ENCODE peak calls at places on chromosome 11, in ten cellular contexts. H, F, X, C, J, S, B, E, A and P are unnamed samples.

GRCh38 chr11:134331565-134332188 is at the start of gene GLB1L2:
- DNase-seq in H (peak), F (no peak), X (peak), C (peak), J (peak), S (no peak), B (peak), E (peak), A (peak), P (peak)

GRCh38 chr11:59883597-59883996 is 5.0 kb downstream of the OOSP3 start:
- DNase-seq in H (no peak), F (no peak), X (no peak), C (no peak), J (no peak), S (no peak), B (no peak), E (no peak), A (no peak), P (no peak)

GRCh38 chr11:1256257-1257045 is 33.6 kb downstream of the MUC5B start:
- DNase-seq in H (no peak), F (no peak), X (no peak), C (no peak), J (no peak), S (no peak), B (no peak), E (no peak), A (no peak), P (no peak)

GRCh38 chr11:46520971-46521745 is 72.7 kb downstream of the AMBRA1 start:
- DNase-seq in H (no peak), F (peak), X (no peak), C (no peak), J (no peak), S (no peak), B (no peak), E (no peak), A (no peak), P (peak)

GRCh38 chr11:34466802-34467488 is 28.2 kb downstream of the CAT start:
- DNase-seq in H (no peak), F (no peak), X (no peak), C (no peak), J (no peak), S (no peak), B (no peak), E (no peak), A (no peak), P (no peak)

GRCh38 chr11:101436511-101437142 is 147.2 kb downstream of the TRPC6 start:
- DNase-seq in H (peak), F (peak), X (no peak), C (no peak), J (peak), S (peak), B (peak), E (no peak), A (peak), P (peak)

GRCh38 chr11:16862733-16863132 is 124.3 kb downstream of the C11orf58 start:
- DNase-seq in H (no peak), F (no peak), X (no peak), C (no peak), J (no peak), S (no peak), B (no peak), E (no peak), A (no peak), P (no peak)

GRCh38 chr11:824942-825341 is 2.8 kb upstream of the CRACR2B start:
- DNase-seq in H (no peak), F (no peak), X (no peak), C (peak), J (no peak), S (no peak), B (no peak), E (no peak), A (no peak), P (no peak)

GRCh38 chr11:356610-357009 is 12.7 kb upstream of the B4GALNT4 start:
- DNase-seq in H (no peak), F (no peak), X (no peak), C (no peak), J (no peak), S (no peak), B (no peak), E (no peak), A (no peak), P (no peak)

GRCh38 chr11:8871283-8871775 is 39.7 kb upstream of the AKIP1 start:
- DNase-seq in H (peak), F (peak), X (peak), C (peak), J (peak), S (no peak), B (peak), E (peak), A (peak), P (peak)

GRCh38 chr11:76523786-76524436 is 79.1 kb downstream of the EMSY start:
- DNase-seq in H (peak), F (no peak), X (no peak), C (no peak), J (no peak), S (no peak), B (no peak), E (no peak), A (no peak), P (no peak)

GRCh38 chr11:108635106-108635505 is 29.8 kb upstream of the DDX10 start:
- DNase-seq in H (no peak), F (peak), X (no peak), C (no peak), J (no peak), S (no peak), B (no peak), E (no peak), A (no peak), P (no peak)

DNA sequence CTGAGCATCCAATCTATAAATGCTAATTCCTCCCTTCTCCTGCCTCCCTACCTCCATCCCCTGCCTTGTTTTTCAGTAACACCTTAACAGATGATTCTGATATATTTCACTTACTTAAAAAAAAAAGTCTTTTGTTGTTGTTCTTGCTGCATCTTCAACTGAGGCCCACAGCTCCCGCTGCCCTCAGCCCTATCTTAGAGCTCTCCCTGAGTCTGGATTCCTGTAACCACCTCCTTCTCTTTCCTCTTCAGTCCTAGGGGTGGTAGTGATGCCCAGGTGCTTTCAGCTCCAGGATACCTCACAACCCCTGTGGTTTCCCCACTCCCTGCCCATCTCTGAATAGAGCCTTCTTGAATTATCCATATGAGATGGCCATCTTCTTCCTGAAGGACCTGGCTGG is 3.7 kb upstream of the KCNE3 start:
- DNase-seq in H (no peak), F (no peak), X (no peak), C (no peak), J (no peak), S (no peak), B (no peak), E (no peak), A (no peak), P (no peak)
- H3K27ac ChIP-seq in H (no peak), F (no peak), X (no peak), C (no peak), J (no peak), S (no peak), B (no peak), E (no peak), A (no peak), P (peak)

GRCh38 chr11:31813242-31813960 is 2.3 kb upstream of the PAX6 start:
- DNase-seq in H (no peak), F (no peak), X (no peak), C (no peak), J (no peak), S (no peak), B (no peak), E (no peak), A (peak), P (peak)
- H3K4me3 ChIP-seq in H (peak), F (peak), X (peak), C (peak), J (peak), S (peak), B (peak), E (peak), A (peak), P (peak)

GRCh38 chr11:119155733-119156492 is 7.1 kb downstream of the ABCG4 start:
- DNase-seq in H (peak), F (no peak), X (no peak), C (no peak), J (no peak), S (peak), B (no peak), E (no peak), A (peak), P (no peak)
- TF ChIP-seq CTCF in H (peak), F (peak), X (no peak), C (no peak), J (no peak), S (peak), B (peak), E (no peak), A (peak), P (peak)

DNA sequence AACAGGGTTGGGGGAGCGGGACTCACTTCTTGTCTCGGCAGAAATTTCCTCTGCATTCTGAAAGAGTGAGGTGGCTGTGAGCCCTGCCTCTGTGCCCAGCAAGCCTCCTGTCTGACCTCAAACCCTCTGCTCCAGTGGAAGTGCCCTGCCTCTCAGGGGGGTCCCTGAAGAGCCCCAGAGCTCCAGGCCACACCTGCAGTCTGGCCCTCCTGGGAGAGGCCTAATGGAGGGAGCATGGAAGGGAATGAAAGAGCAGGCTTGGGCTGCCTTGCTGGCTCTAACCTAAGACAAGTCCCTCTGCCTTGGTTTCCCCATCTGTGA is 14.9 kb downstream of the ARHGEF17 start:
- DNase-seq in H (no peak), F (no peak), X (no peak), C (no peak), J (no peak), S (no peak), B (no peak), E (no peak), A (no peak), P (no peak)
- H3K27ac ChIP-seq in H (no peak), F (peak), X (peak), C (peak), J (peak), S (no peak), B (peak), E (peak), A (no peak), P (peak)

GRCh38 chr11:66072518-66072917 is 2.4 kb downstream of the PACS1 start:
- DNase-seq in H (no peak), F (no peak), X (no peak), C (no peak), J (no peak), S (no peak), B (no peak), E (peak), A (no peak), P (no peak)
- H3K4me3 ChIP-seq in H (no peak), F (no peak), X (no peak), C (no peak), J (no peak), S (no peak), B (no peak), E (no peak), A (no peak), P (peak)

GRCh38 chr11:12088047-12088481 is 22.3 kb upstream of the MICAL2 start:
- DNase-seq in H (no peak), F (peak), X (peak), C (no peak), J (peak), S (no peak), B (peak), E (peak), A (no peak), P (peak)
- TF ChIP-seq CTCF in H (peak), F (peak), X (peak), C (no peak), J (peak), S (no peak), B (peak), E (no peak), A (no peak), P (no peak)

DNA sequence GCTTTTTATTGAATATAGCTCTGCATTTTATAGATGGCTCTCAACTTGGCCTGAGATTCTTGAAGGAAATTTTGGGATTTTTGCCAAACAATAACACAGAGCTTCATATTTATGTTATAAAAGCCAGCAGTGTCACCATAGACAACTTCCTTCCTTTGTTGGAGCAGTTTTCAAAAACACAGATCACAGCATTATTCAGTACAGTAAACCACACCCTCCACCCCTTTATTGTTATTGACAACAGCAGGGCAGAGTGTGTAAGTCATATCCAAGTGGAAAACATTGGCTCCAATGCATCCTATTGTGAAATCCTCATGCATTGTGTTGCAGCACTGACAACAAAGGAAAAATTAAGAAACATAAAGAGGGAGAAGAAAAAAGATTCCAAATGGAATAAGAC is 62.6 kb upstream of the PRSS23 start:
- DNase-seq in H (no peak), F (peak), X (no peak), C (no peak), J (no peak), S (no peak), B (no peak), E (no peak), A (no peak), P (no peak)
- H3K27ac ChIP-seq in H (no peak), F (no peak), X (no peak), C (no peak), J (no peak), S (no peak), B (no peak), E (peak), A (no peak), P (no peak)

DNA sequence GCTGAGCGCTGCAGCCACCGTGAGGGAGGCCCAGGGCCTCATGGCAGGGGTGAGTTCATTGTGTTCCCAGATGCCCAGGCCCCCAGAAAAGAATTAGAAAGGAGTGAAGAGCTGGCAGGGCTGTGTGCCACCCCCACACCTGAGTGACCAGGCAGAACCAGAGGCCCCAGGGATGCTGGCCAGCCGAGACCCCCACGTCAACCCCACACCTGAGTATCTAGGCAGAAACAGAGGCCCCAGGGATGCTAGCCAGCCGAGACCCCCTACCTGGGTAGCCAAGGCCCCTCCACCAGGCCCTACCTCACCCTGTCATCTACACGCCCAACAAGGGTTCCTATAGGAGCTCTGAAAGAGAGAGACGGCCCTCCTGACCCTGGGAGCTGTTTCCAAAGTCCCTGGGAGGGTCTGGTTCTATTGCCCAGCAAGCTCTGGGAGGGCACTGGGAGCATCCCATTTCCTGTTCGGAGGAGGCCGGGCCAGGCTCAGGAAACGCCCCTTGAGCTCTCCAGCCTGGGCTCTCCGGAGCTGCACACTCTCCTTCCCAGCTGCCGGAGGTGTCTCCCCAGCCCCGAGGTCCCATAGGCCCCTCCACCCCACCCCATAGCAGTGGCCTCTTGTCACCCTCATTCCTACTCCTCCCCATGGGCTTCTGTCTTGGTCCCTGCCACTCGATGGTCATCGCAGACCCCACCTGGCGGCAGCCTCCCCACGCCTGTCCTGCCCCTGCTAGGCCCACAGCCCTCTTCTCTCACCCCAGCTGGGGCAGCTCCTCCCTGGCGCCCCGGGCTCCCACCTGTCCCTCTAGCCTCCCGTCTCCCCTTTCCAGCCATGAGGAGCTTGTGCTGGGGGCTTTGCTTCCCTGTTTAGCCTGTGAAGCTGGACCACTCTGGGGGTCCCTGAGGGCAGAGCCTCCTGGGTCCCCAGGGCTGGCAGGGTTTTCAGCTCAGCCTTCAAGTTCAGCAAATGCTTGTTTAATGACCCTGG is 2.6 kb downstream of the TSPAN32 start:
- DNase-seq in H (no peak), F (no peak), X (peak), C (no peak), J (no peak), S (no peak), B (no peak), E (no peak), A (no peak), P (no peak)
- H3K4me3 ChIP-seq in H (no peak), F (no peak), X (peak), C (no peak), J (no peak), S (no peak), B (peak), E (no peak), A (no peak), P (no peak)

GRCh38 chr11:120112174-120112796 is 25.6 kb downstream of the TRIM29 start:
- DNase-seq in H (no peak), F (no peak), X (no peak), C (no peak), J (no peak), S (no peak), B (no peak), E (no peak), A (no peak), P (no peak)
- TF ChIP-seq CTCF in H (no peak), F (no peak), X (no peak), C (no peak), J (no peak), S (peak), B (no peak), E (no peak), A (peak), P (no peak)

GRCh38 chr11:125221499-125221898 is 56.9 kb downstream of the PKNOX2 start:
- DNase-seq in H (no peak), F (no peak), X (no peak), C (no peak), J (no peak), S (no peak), B (no peak), E (no peak), A (no peak), P (peak)
- H3K27ac ChIP-seq in H (no peak), F (no peak), X (no peak), C (peak), J (no peak), S (no peak), B (no peak), E (no peak), A (no peak), P (no peak)